ENCODE peak calls at places on chromosomes 11 and 22, in four cellular contexts. L, I, T and W are unnamed samples.

GRCh38 chr11:124740277-124740882 is 638 bp downstream of the NRGN start:
- DNase-seq in L (no peak), I (peak), T (no peak), W (peak)

GRCh38 chr11:111986589-111986988 is 38.6 kb upstream of the DLAT start:
- DNase-seq in L (no peak), I (no peak), T (no peak), W (peak)

GRCh38 chr22:25449781-25450317 is 114.6 kb upstream of the GRK3 start:
- DNase-seq in L (no peak), I (peak), T (no peak), W (no peak)

GRCh38 chr11:24859801-24860300 is 363.0 kb downstream of the LUZP2 start:
- DNase-seq in L (no peak), I (no peak), T (no peak), W (no peak)

GRCh38 chr11:69968407-69969347 is 109.4 kb upstream of the ANO1 start:
- DNase-seq in L (no peak), I (no peak), T (no peak), W (no peak)

GRCh38 chr11:69311767-69312385 is 17.9 kb downstream of the MYEOV start:
- DNase-seq in L (no peak), I (no peak), T (no peak), W (no peak)

GRCh38 chr11:130858215-130858614 is 58.1 kb downstream of the SNX19 start:
- DNase-seq in L (peak), I (no peak), T (no peak), W (peak)

GRCh38 chr11:111395749-111396148 is 16.7 kb upstream of the POU2AF1 start:
- DNase-seq in L (no peak), I (no peak), T (no peak), W (no peak)

GRCh38 chr11:65419773-65420481 is 2.7 kb upstream of the NEAT1 start:
- DNase-seq in L (peak), I (peak), T (no peak), W (peak)

GRCh38 chr11:120303004-120303637 is 22.0 kb upstream of the TLCD5 start:
- DNase-seq in L (peak), I (peak), T (peak), W (peak)

GRCh38 chr11:67056640-67057409 is at the start of gene RHOD:
- DNase-seq in L (peak), I (peak), T (no peak), W (peak)

GRCh38 chr22:26711205-26711958 is 54.0 kb downstream of the MIAT start:
- DNase-seq in L (no peak), I (no peak), T (no peak), W (no peak)

GRCh38 chr11:123064268-123064657 is 2.3 kb upstream of the HSPA8 start:
- DNase-seq in L (no peak), I (no peak), T (no peak), W (no peak)

GRCh38 chr22:19756288-19757128 is 4.1 kb upstream of the TBX1 start:
- DNase-seq in L (peak), I (peak), T (no peak), W (peak)

GRCh38 chr22:29083576-29084566 is 11.0 kb downstream of the KREMEN1 start:
- DNase-seq in L (peak), I (no peak), T (no peak), W (peak)

GRCh38 chr22:41479671-41480396 is 10.9 kb downstream of the ACO2 start:
- DNase-seq in L (peak), I (no peak), T (no peak), W (no peak)

GRCh38 chr11:58927393-58928081 is 11.8 kb upstream of the GLYATL1 start:
- DNase-seq in L (peak), I (no peak), T (no peak), W (peak)

GRCh38 chr11:118522571-118523072 is 4.7 kb upstream of the TTC36 start:
- DNase-seq in L (peak), I (peak), T (peak), W (peak)

GRCh38 chr22:32754413-32755041 is 47.0 kb upstream of the TIMP3 start:
- DNase-seq in L (no peak), I (peak), T (peak), W (no peak)

GRCh38 chr22:41934284-41935014 is 7.8 kb upstream of the TNFRSF13C start:
- DNase-seq in L (no peak), I (no peak), T (no peak), W (no peak)

GRCh38 chr11:5203366-5203765 is 2.9 kb upstream of the OR51V1 start:
- DNase-seq in L (no peak), I (no peak), T (no peak), W (no peak)

GRCh38 chr11:128116447-128117240 is 470.7 kb downstream of the ETS1 start:
- DNase-seq in L (no peak), I (no peak), T (no peak), W (peak)

GRCh38 chr22:48432721-48433518 is 1394.8 kb downstream of the BRD1 start:
- DNase-seq in L (no peak), I (no peak), T (no peak), W (no peak)

GRCh38 chr22:50507421-50507990 is at the start of gene LMF2:
- DNase-seq in L (no peak), I (peak), T (peak), W (peak)

GRCh38 chr11:88790179-88790578 is 275.6 kb downstream of the GRM5 start:
- DNase-seq in L (no peak), I (no peak), T (no peak), W (no peak)

GRCh38 chr11:1384206-1384965 is 5.3 kb upstream of the BRSK2 start:
- DNase-seq in L (no peak), I (no peak), T (no peak), W (no peak)

GRCh38 chr22:42697542-42698013 is 23.1 kb downstream of the A4GALT start:
- DNase-seq in L (peak), I (peak), T (peak), W (peak)

GRCh38 chr11:59600234-59600633 is 15.3 kb downstream of the OSBP start:
- DNase-seq in L (no peak), I (no peak), T (no peak), W (no peak)

GRCh38 chr11:92707173-92707619 is 262.3 kb upstream of the MTNR1B start:
- DNase-seq in L (no peak), I (peak), T (peak), W (no peak)

GRCh38 chr11:26276798-26277424 is 55.0 kb upstream of the ANO3 start:
- DNase-seq in L (peak), I (peak), T (peak), W (peak)

GRCh38 chr11:128893578-128894295 is 2.6 kb downstream of the KCNJ5 start:
- DNase-seq in L (no peak), I (no peak), T (no peak), W (no peak)

GRCh38 chr22:20563464-20563906 is 56.1 kb downstream of the MED15 start:
- DNase-seq in L (no peak), I (no peak), T (no peak), W (no peak)

GRCh38 chr11:47514825-47515647 is 37.9 kb downstream of the CELF1 start:
- DNase-seq in L (peak), I (peak), T (peak), W (peak)

GRCh38 chr22:28430656-28431055 is 249.0 kb downstream of the TTC28 start:
- DNase-seq in L (no peak), I (no peak), T (no peak), W (no peak)

GRCh38 chr11:10314199-10315072 is 9.6 kb downstream of the ADM start:
- DNase-seq in L (peak), I (peak), T (no peak), W (peak)

GRCh38 chr11:20671856-20672546 is 2.6 kb downstream of the NELL1 start:
- DNase-seq in L (peak), I (peak), T (no peak), W (peak)

GRCh38 chr11:134558258-134558835 is 146.3 kb upstream of the B3GAT1 start:
- DNase-seq in L (no peak), I (no peak), T (no peak), W (no peak)

GRCh38 chr11:75454987-75455386 is 22.0 kb upstream of the KLHL35 start:
- DNase-seq in L (no peak), I (no peak), T (no peak), W (no peak)